ENCODE peak calls at places on chromosomes 6 and 20, in five cellular contexts. O is tibial artery, B is brain microvascular endothelial cell, Z is IMR-90, U is cardiac muscle cell. W is an unnamed sample.

GRCh38 chr20:60921021-60921622 is 330.9 kb upstream of the CDH4 start:
- DNase-seq in Z (peak; percentile 8), U (no peak), O (no peak), B (no peak), W (peak; percentile 35)

GRCh38 chr6:86715676-86716075 is 221.7 kb upstream of the HTR1E start:
- DNase-seq in Z (no peak), U (no peak), O (no peak), B (no peak), W (no peak)

GRCh38 chr6:53615633-53616449 is 49.7 kb downstream of the KLHL31 start:
- DNase-seq in Z (peak; percentile 91), O (no peak), U (peak; percentile 9), B (no peak), W (peak; percentile 65)

GRCh38 chr6:73969982-73970960 is 274.3 kb downstream of the CD109 start:
- DNase-seq in B (peak; percentile 48), U (peak; percentile 79), O (no peak), Z (peak; percentile 67), W (peak; percentile 38)

GRCh38 chr6:124551711-124552233 is 410.5 kb upstream of the RNF217 start:
- DNase-seq in Z (no peak), O (no peak), U (no peak), B (no peak), W (no peak)

GRCh38 chr20:4667371-4667773 is 54.3 kb upstream of the PRND start:
- DNase-seq in Z (no peak), O (no peak), B (no peak), U (peak; percentile 41), W (no peak)

GRCh38 chr6:12289655-12290489 is at the start of gene EDN1:
- DNase-seq in Z (peak; percentile 84), B (peak; percentile 93), U (peak; percentile 93), O (peak; percentile 87), W (peak; percentile 82)

GRCh38 chr6:167162591-167162990 is 4.8 kb upstream of the GPR31 start:
- DNase-seq in B (no peak), U (no peak), Z (no peak), O (no peak), W (no peak)

GRCh38 chr6:46329568-46329967 is 158.8 kb upstream of the ENPP5 start:
- DNase-seq in O (no peak), B (no peak), U (peak; percentile 55), Z (no peak), W (peak; percentile 17)

GRCh38 chr20:40197744-40198143 is 491.3 kb downstream of the MAFB start:
- DNase-seq in Z (no peak), U (peak; percentile 11), B (peak; percentile 24), O (no peak), W (no peak)

GRCh38 chr6:34200340-34200971 is 36.2 kb upstream of the HMGA1 start:
- DNase-seq in Z (no peak), O (no peak), B (no peak), U (no peak), W (no peak)

GRCh38 chr6:154514481-154514880 is 4.0 kb upstream of the CNKSR3 start:
- DNase-seq in O (no peak), B (no peak), U (no peak), Z (no peak), W (no peak)

GRCh38 chr20:43442310-43442880 is 15.3 kb upstream of the SRSF6 start:
- DNase-seq in B (no peak), O (no peak), Z (peak; percentile 27), U (peak; percentile 44), W (peak; percentile 29)

GRCh38 chr6:35319346-35320030 is 21.9 kb downstream of the DEF6 start:
- DNase-seq in Z (no peak), U (no peak), B (no peak), O (no peak), W (no peak)

GRCh38 chr20:16599257-16599656 is 26.0 kb upstream of the KIF16B start:
- DNase-seq in Z (no peak), O (no peak), B (no peak), U (no peak), W (no peak)

GRCh38 chr6:142786476-142786875 is 158.5 kb downstream of the HIVEP2 start:
- DNase-seq in U (peak; percentile 11), O (no peak), Z (peak; percentile 15), B (no peak), W (no peak)

GRCh38 chr20:34791289-34792020 is 34.0 kb downstream of the NCOA6 start:
- DNase-seq in O (no peak), B (no peak), Z (peak; percentile 67), U (peak; percentile 69), W (no peak)

DNA sequence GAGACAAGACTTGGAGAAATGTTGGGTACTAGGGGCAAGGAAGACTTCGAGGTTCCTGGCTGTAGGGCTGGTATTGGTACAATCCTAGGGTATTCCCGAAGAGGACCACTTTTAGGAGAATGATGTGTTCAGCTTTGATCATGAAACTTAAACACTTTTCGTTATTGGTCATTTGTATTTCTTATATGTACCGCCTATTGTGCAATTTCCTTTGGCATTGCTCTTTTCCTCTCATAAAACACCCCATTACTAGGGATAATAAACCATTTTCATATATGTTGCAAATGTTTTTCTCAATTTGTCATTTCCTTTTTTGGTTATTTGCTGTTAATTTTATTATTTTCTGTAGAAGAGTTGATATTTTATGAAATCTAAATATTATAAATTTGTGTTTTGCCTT is 18.9 kb upstream of the ARFGEF3 start:
- DNase-seq in U (no peak), O (no peak), B (no peak), Z (no peak), W (no peak)
- TF ChIP-seq CTCF in U (no peak), O (no peak), B (no peak), Z (no peak), W (no peak)

GRCh38 chr20:59042796-59043621 is 423 bp upstream of the PRELID3B start:
- DNase-seq in Z (peak; percentile 85), B (peak; percentile 73), U (peak; percentile 94), O (peak; percentile 95), W (peak; percentile 98)
- TF ChIP-seq CTCF in Z (peak; percentile 7), B (no peak), U (no peak), O (peak; percentile 29), W (no peak)

GRCh38 chr6:17091122-17091521 is 10.7 kb upstream of the STMND1 start:
- DNase-seq in Z (peak; percentile 32), U (peak; percentile 29), B (no peak), O (no peak), W (no peak)
- TF ChIP-seq CTCF in Z (peak; percentile 52), U (peak; percentile 51), B (peak; percentile 50), O (no peak), W (peak; percentile 47)

DNA sequence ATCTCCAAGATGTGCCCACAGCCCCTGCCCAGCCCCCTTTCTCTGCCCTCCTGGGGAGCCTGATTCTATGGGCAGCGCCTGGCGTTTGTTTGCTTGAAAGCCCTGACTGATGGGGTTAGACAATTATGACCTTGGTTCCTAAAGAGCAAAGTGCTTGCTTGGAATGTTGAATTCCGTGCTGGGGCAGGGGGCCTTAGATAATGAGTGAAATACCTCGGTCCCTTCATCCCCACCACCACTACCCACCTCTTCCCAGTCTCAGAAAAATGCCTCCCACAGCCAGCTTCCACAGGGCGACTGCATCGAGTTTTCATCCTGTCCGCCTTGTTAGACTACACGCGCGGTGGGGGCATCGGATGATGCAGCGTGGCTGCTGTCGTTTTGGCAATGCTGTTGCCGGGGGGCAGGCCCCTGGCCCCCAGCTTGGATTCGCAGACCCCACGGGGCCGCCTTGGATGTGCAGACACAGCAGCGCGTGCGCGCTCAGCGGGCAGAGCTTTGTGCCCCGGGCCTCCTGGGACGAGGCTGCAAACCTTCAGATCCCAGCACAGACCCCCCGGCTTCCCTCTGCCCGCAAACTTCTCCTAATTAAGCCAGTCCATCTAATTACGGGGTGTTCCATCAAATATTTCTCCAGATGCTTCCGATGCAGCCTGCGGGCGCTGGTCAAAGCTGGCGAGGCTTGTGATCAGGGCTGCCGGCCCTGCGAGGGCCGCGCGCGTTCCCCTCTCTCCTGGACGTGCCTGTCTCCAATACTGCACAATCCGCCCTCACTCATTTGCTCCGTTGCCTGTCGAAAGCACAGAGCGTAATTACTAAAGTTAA is 86.1 kb downstream of the LINC00237 start:
- DNase-seq in B (no peak), Z (no peak), U (no peak), O (no peak), W (no peak)
- TF ChIP-seq CTCF in B (no peak), Z (no peak), U (no peak), O (no peak), W (no peak)

GRCh38 chr6:47451162-47451561 is 26.4 kb upstream of the CD2AP start:
- DNase-seq in Z (no peak), O (no peak), U (no peak), B (no peak), W (no peak)
- TF ChIP-seq CTCF in Z (no peak), O (no peak), U (no peak), B (no peak), W (no peak)